ENCODE peak calls at places on chromosome 13, in four cellular contexts. G is T-helper 2 cell, V is GM18507, R is endothelial cell. D is an unnamed sample.

GRCh38 chr13:104805346-104805745 is 1730.1 kb downstream of the EFNB2 start:
- DNase-seq in G (no peak), V (no peak), R (no peak), D (no peak)

GRCh38 chr13:40662866-40663265 is 3.6 kb downstream of the FOXO1 start:
- DNase-seq in G (no peak), V (no peak), R (no peak), D (no peak)

GRCh38 chr13:24280722-24281121 is 28.7 kb upstream of the C1QTNF9 start:
- DNase-seq in G (no peak), V (peak), R (no peak), D (no peak)

GRCh38 chr13:35743165-35743564 is 266.7 kb upstream of the MAB21L1 start:
- DNase-seq in G (no peak), V (no peak), R (no peak), D (no peak)

GRCh38 chr13:27508802-27509201 is 58.4 kb upstream of the MTIF3 start:
- DNase-seq in G (no peak), V (no peak), R (no peak), D (no peak)

GRCh38 chr13:83350569-83350968 is 531.7 kb downstream of the SLITRK1 start:
- DNase-seq in G (no peak), V (no peak), R (no peak), D (peak)

GRCh38 chr13:21344662-21345176 is 114.4 kb downstream of the ZDHHC20 start:
- DNase-seq in G (no peak), V (no peak), R (no peak), D (no peak)

GRCh38 chr13:111380431-111380830 is 60.0 kb downstream of the TEX29 start:
- DNase-seq in G (no peak), V (no peak), R (no peak), D (no peak)

GRCh38 chr13:44764334-44764733 is 188.2 kb upstream of the TSC22D1 start:
- DNase-seq in G (no peak), V (no peak), R (no peak), D (no peak)

GRCh38 chr13:47603365-47603764 is 397.7 kb downstream of the SUCLA2 start:
- DNase-seq in G (no peak), V (no peak), R (no peak), D (no peak)

D was measured in ELR.